ENCODE peak calls at places on chromosomes 11 and 22, in four cellular contexts. V is CD8-positive, alpha-beta T cell; A is gastrocnemius medialis; C is osteoblast. U is an unnamed sample. For H3K4me1, the result is how much of the 10 kb centered on the place peaks cover.

GRCh38 chr22:46573781-46574437 is 36.5 kb upstream of the CELSR1 start:
- DNase-seq in V (no peak), A (no peak), C (peak), U (no peak)

GRCh38 chr11:66720223-66720898 is 8.7 kb downstream of the SPTBN2 start:
- DNase-seq in V (no peak), A (no peak), C (peak), U (peak)

GRCh38 chr11:114060402-114061052 is 1.0 kb downstream of the ZBTB16 start:
- DNase-seq in V (no peak), A (no peak), C (peak), U (peak)

GRCh38 chr22:29493636-29494035 is 13.6 kb downstream of the NEFH start:
- DNase-seq in V (no peak), A (no peak), C (no peak), U (no peak)

GRCh38 chr11:92268546-92268945 is 43.9 kb downstream of the FAT3 start:
- DNase-seq in V (no peak), A (no peak), C (no peak), U (no peak)

GRCh38 chr22:44898236-44898635 is 111.6 kb downstream of the PHF21B start:
- DNase-seq in V (no peak), A (no peak), C (no peak), U (no peak)

GRCh38 chr11:75813622-75814039 is 1.4 kb upstream of the UVRAG start:
- DNase-seq in V (no peak), A (no peak), C (no peak), U (no peak)

GRCh38 chr11:83147895-83148294 is 9.0 kb upstream of the PCF11 start:
- DNase-seq in V (no peak), A (no peak), C (no peak), U (no peak)

GRCh38 chr11:82864268-82864667 is 36.0 kb downstream of the PRCP start:
- DNase-seq in V (no peak), A (peak), C (peak), U (peak)

GRCh38 chr11:50075856-50076255 is 43.2 kb downstream of the OR4C45 start:
- DNase-seq in V (no peak), A (no peak), C (no peak), U (no peak)

GRCh38 chr11:91219501-91219900 is 996.7 kb upstream of the CHORDC1 start:
- DNase-seq in V (no peak), A (no peak), C (no peak), U (no peak)

GRCh38 chr11:62295504-62295903 is 3.4 kb downstream of the SCGB1D4 start:
- DNase-seq in V (no peak), A (no peak), C (no peak), U (no peak)

GRCh38 chr22:19176175-19176630 is 2.3 kb downstream of the SLC25A1 start:
- DNase-seq in V (no peak), A (no peak), C (peak), U (no peak)

GRCh38 chr22:19174106-19175025 is 4.2 kb downstream of the SLC25A1 start:
- DNase-seq in V (no peak), A (no peak), C (peak), U (no peak)

GRCh38 chr22:19175602-19176174 is 2.8 kb downstream of the SLC25A1 start:
- DNase-seq in V (no peak), A (no peak), C (peak), U (no peak)

GRCh38 chr22:19176732-19177131 is 1.8 kb downstream of the SLC25A1 start:
- DNase-seq in V (no peak), A (no peak), C (peak), U (no peak)

DNA sequence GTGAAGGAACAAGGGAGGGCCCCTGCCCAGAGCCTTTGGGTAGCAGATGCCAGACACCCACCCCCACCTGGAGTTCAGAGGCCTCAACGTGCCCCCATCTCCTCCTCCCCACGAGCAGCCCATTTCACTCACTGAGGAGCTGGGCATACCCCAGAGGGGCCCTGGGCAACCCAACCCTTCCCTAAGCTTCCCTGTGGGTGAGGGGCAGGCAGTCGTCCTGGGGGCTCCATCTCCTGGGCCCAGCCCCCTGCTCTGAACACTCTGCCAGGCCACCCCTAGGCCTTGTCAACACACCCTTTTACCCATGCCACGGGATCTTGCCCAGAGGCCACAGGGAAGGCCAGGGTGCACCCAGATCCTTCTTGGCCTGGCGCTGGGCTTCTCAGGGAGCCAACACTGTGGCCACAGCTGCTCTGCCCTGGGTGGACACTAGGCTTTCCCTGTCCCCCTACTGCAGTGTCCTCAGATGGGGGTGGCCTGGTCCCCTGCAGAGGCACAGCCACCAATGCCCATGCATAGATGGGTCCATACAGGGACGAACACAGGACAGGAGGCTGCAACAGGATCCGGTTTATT is 3.4 kb downstream of the SLC25A1 start:
- DNase-seq in V (no peak), A (no peak), C (peak), U (no peak)
- H3K4me1 ChIP-seq in V (under half), A (half or more), C (under half), U (under half)

GRCh38 chr11:29040489-29040888 is 932.3 kb downstream of the METTL15 start:
- DNase-seq in V (no peak), A (no peak), C (no peak), U (no peak)
- H3K27ac ChIP-seq in V (no peak), A (no peak), C (no peak), U (no peak)

GRCh38 chr11:72439455-72439854 is 5.1 kb upstream of the CLPB start:
- DNase-seq in V (no peak), A (no peak), C (peak), U (no peak)

GRCh38 chr11:72432347-72433287 is 1.7 kb downstream of the CLPB start:
- DNase-seq in V (no peak), A (no peak), C (peak), U (no peak)

GRCh38 chr11:72431846-72432245 is 2.5 kb downstream of the CLPB start:
- DNase-seq in V (no peak), A (no peak), C (no peak), U (no peak)

GRCh38 chr11:72433455-72434061 is 773 bp downstream of the CLPB start:
- DNase-seq in V (no peak), A (no peak), C (peak), U (no peak)

DNA sequence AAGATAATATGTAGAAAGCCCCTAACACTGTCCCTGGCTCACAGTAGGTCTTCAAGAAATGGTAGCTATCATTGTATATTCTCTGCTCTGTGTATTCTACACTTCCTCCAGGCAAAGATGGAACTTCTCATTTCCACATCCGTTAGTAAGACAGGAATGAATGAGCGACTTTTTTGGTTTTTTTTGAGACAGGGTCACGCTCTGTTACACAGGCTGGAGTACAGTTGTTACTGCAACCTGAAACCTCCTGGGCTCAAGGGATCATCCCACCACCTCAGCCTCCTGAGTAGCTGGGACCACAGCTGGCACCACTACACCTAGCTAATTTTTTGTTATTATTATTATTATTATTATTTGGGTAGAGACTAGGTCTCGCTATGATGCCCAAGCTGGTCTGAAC is 2.3 kb upstream of the CLPB start:
- DNase-seq in V (no peak), A (no peak), C (no peak), U (no peak)
- H3K4me1 ChIP-seq in V (under half), A (under half), C (under half), U (under half)

GRCh38 chr11:35158371-35159081 is 19.6 kb downstream of the CD44 start:
- DNase-seq in V (no peak), A (peak), C (peak), U (no peak)
- H3K27ac ChIP-seq in V (peak), A (peak), C (peak), U (peak)

DNA sequence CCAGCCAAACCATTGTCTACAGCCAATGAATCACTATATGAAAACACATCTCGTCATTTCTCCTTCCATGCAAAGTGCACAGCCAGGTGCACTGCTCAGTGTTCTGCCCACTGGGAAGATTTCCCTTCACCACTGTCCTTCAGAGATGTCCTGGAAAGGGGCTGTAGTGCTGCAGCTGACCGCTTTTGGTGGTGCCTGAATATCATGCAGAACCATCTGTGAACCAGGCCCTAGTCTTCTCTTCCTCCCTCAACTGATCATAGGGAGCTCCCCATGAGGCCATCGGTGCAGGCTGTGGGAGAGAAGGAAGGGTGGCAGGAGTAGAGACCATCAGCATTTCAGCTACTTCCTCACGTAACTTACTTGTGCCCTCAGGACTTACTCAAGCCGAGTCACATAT is 70.2 kb downstream of the GAB4 start:
- DNase-seq in V (no peak), A (no peak), C (no peak), U (no peak)
- H3K4me1 ChIP-seq in V (under half), A (under half), C (under half), U (under half)

U was measured in naive thymus-derived CD4-positive, alpha-beta T cell.